ENCODE peak calls at places on chromosomes 13 and 19, in six cellular contexts. One of them, this sample, is unnamed.

GRCh38 chr13:25901460-25902376 is 150.1 kb downstream of the SHISA2 start:
- DNase-seq in kidney: no peak
- DNase-seq in RWPE1: peak
- DNase-seq in mammary epithelial cell: peak
- DNase-seq in effector memory CD4-positive, alpha-beta T cell: peak
- DNase-seq in colonic mucosa: no peak
- DNase-seq in this sample: no peak

GRCh38 chr13:30289533-30289932 is 17.8 kb downstream of the KATNAL1 start:
- DNase-seq in kidney: no peak
- DNase-seq in RWPE1: no peak
- DNase-seq in mammary epithelial cell: no peak
- DNase-seq in effector memory CD4-positive, alpha-beta T cell: no peak
- DNase-seq in colonic mucosa: no peak
- DNase-seq in this sample: no peak

GRCh38 chr19:36060430-36060829 is 5.7 kb downstream of the WDR62 start:
- DNase-seq in kidney: no peak
- DNase-seq in RWPE1: peak
- DNase-seq in mammary epithelial cell: peak
- DNase-seq in effector memory CD4-positive, alpha-beta T cell: no peak
- DNase-seq in colonic mucosa: no peak
- DNase-seq in this sample: peak

GRCh38 chr13:69291292-69291906 is 816.2 kb upstream of the ATXN8OS start:
- DNase-seq in kidney: no peak
- DNase-seq in RWPE1: no peak
- DNase-seq in mammary epithelial cell: no peak
- DNase-seq in effector memory CD4-positive, alpha-beta T cell: no peak
- DNase-seq in colonic mucosa: no peak
- DNase-seq in this sample: no peak

GRCh38 chr19:17526922-17527321 is 15.5 kb downstream of the PGLS start:
- DNase-seq in kidney: no peak
- DNase-seq in RWPE1: no peak
- DNase-seq in mammary epithelial cell: no peak
- DNase-seq in effector memory CD4-positive, alpha-beta T cell: no peak
- DNase-seq in colonic mucosa: no peak
- DNase-seq in this sample: no peak

GRCh38 chr19:28330831-28331230 is 882.1 kb downstream of the UQCRFS1 start:
- DNase-seq in kidney: no peak
- DNase-seq in RWPE1: no peak
- DNase-seq in mammary epithelial cell: no peak
- DNase-seq in effector memory CD4-positive, alpha-beta T cell: no peak
- DNase-seq in colonic mucosa: no peak
- DNase-seq in this sample: peak

GRCh38 chr13:54958781-54959180 is 1930.2 kb downstream of the OLFM4 start:
- DNase-seq in kidney: no peak
- DNase-seq in RWPE1: no peak
- DNase-seq in mammary epithelial cell: no peak
- DNase-seq in effector memory CD4-positive, alpha-beta T cell: no peak
- DNase-seq in colonic mucosa: no peak
- DNase-seq in this sample: no peak

GRCh38 chr13:42041017-42041683 is 7.3 kb upstream of the DGKH start:
- DNase-seq in kidney: peak
- DNase-seq in RWPE1: peak
- DNase-seq in mammary epithelial cell: peak
- DNase-seq in effector memory CD4-positive, alpha-beta T cell: no peak
- DNase-seq in colonic mucosa: peak
- DNase-seq in this sample: peak

GRCh38 chr13:35954207-35954560 is 177.0 kb downstream of the DCLK1 start:
- DNase-seq in kidney: no peak
- DNase-seq in RWPE1: no peak
- DNase-seq in mammary epithelial cell: no peak
- DNase-seq in effector memory CD4-positive, alpha-beta T cell: no peak
- DNase-seq in colonic mucosa: no peak
- DNase-seq in this sample: no peak

GRCh38 chr13:95530178-95530577 is 22.3 kb upstream of the CLDN10 start:
- DNase-seq in kidney: no peak
- DNase-seq in RWPE1: peak
- DNase-seq in mammary epithelial cell: peak
- DNase-seq in effector memory CD4-positive, alpha-beta T cell: no peak
- DNase-seq in colonic mucosa: no peak
- DNase-seq in this sample: no peak

GRCh38 chr19:55082023-55082851 is 6.6 kb downstream of the EPS8L1 start:
- DNase-seq in kidney: no peak
- DNase-seq in RWPE1: no peak
- DNase-seq in mammary epithelial cell: no peak
- DNase-seq in effector memory CD4-positive, alpha-beta T cell: peak
- DNase-seq in colonic mucosa: no peak
- DNase-seq in this sample: peak

GRCh38 chr19:35845215-35846037 is 6.9 kb downstream of the NPHS1 start:
- DNase-seq in kidney: no peak
- DNase-seq in RWPE1: peak
- DNase-seq in mammary epithelial cell: no peak
- DNase-seq in effector memory CD4-positive, alpha-beta T cell: no peak
- DNase-seq in colonic mucosa: peak
- DNase-seq in this sample: peak

GRCh38 chr13:92187378-92187989 is 789.1 kb downstream of the GPC5 start:
- DNase-seq in kidney: no peak
- DNase-seq in RWPE1: peak
- DNase-seq in mammary epithelial cell: peak
- DNase-seq in effector memory CD4-positive, alpha-beta T cell: no peak
- DNase-seq in colonic mucosa: peak
- DNase-seq in this sample: peak

GRCh38 chr13:42820450-42820849 is 39.1 kb downstream of the FAM216B start:
- DNase-seq in kidney: no peak
- DNase-seq in RWPE1: no peak
- DNase-seq in mammary epithelial cell: no peak
- DNase-seq in effector memory CD4-positive, alpha-beta T cell: no peak
- DNase-seq in colonic mucosa: no peak
- DNase-seq in this sample: peak

GRCh38 chr19:13001502-13002388 is 6.5 kb downstream of the NFIX start:
- DNase-seq in kidney: peak
- DNase-seq in RWPE1: no peak
- DNase-seq in mammary epithelial cell: no peak
- DNase-seq in effector memory CD4-positive, alpha-beta T cell: no peak
- DNase-seq in colonic mucosa: no peak
- DNase-seq in this sample: peak

GRCh38 chr13:46475586-46475991 is 77.4 kb upstream of the LRCH1 start:
- DNase-seq in kidney: no peak
- DNase-seq in RWPE1: no peak
- DNase-seq in mammary epithelial cell: no peak
- DNase-seq in effector memory CD4-positive, alpha-beta T cell: no peak
- DNase-seq in colonic mucosa: no peak
- DNase-seq in this sample: peak

GRCh38 chr19:453606-454005 is 7.2 kb downstream of the SHC2 start:
- DNase-seq in kidney: no peak
- DNase-seq in RWPE1: no peak
- DNase-seq in mammary epithelial cell: no peak
- DNase-seq in effector memory CD4-positive, alpha-beta T cell: no peak
- DNase-seq in colonic mucosa: no peak
- DNase-seq in this sample: no peak

GRCh38 chr19:5131866-5132561 is 163.1 kb downstream of the KDM4B start:
- DNase-seq in kidney: no peak
- DNase-seq in RWPE1: peak
- DNase-seq in mammary epithelial cell: peak
- DNase-seq in effector memory CD4-positive, alpha-beta T cell: no peak
- DNase-seq in colonic mucosa: no peak
- DNase-seq in this sample: no peak

GRCh38 chr19:50300814-50301606 is 28.2 kb downstream of the KCNC3 start:
- DNase-seq in kidney: no peak
- DNase-seq in RWPE1: peak
- DNase-seq in mammary epithelial cell: peak
- DNase-seq in effector memory CD4-positive, alpha-beta T cell: no peak
- DNase-seq in colonic mucosa: no peak
- DNase-seq in this sample: peak

GRCh38 chr19:49560358-49560900 is 19.9 kb downstream of the NOSIP start:
- DNase-seq in kidney: no peak
- DNase-seq in RWPE1: no peak
- DNase-seq in mammary epithelial cell: no peak
- DNase-seq in effector memory CD4-positive, alpha-beta T cell: no peak
- DNase-seq in colonic mucosa: no peak
- DNase-seq in this sample: no peak

GRCh38 chr13:25466880-25467279 is 95.1 kb downstream of the ATP8A2 start:
- DNase-seq in kidney: no peak
- DNase-seq in RWPE1: no peak
- DNase-seq in mammary epithelial cell: no peak
- DNase-seq in effector memory CD4-positive, alpha-beta T cell: no peak
- DNase-seq in colonic mucosa: no peak
- DNase-seq in this sample: no peak

GRCh38 chr13:99548448-99548847 is 47.2 kb downstream of the TM9SF2 start:
- DNase-seq in kidney: no peak
- DNase-seq in RWPE1: no peak
- DNase-seq in mammary epithelial cell: no peak
- DNase-seq in effector memory CD4-positive, alpha-beta T cell: no peak
- DNase-seq in colonic mucosa: no peak
- DNase-seq in this sample: no peak

GRCh38 chr19:30565680-30566079 is 193.5 kb downstream of the ZNF536 start:
- DNase-seq in kidney: no peak
- DNase-seq in RWPE1: no peak
- DNase-seq in mammary epithelial cell: no peak
- DNase-seq in effector memory CD4-positive, alpha-beta T cell: no peak
- DNase-seq in colonic mucosa: no peak
- DNase-seq in this sample: no peak

GRCh38 chr13:42753697-42754096 is 27.7 kb upstream of the FAM216B start:
- DNase-seq in kidney: no peak
- DNase-seq in RWPE1: no peak
- DNase-seq in mammary epithelial cell: no peak
- DNase-seq in effector memory CD4-positive, alpha-beta T cell: no peak
- DNase-seq in colonic mucosa: no peak
- DNase-seq in this sample: no peak

GRCh38 chr19:54448037-54448773 is 794 bp upstream of the LENG8 start:
- DNase-seq in kidney: peak
- DNase-seq in RWPE1: no peak
- DNase-seq in mammary epithelial cell: peak
- DNase-seq in effector memory CD4-positive, alpha-beta T cell: peak
- DNase-seq in colonic mucosa: peak
- DNase-seq in this sample: peak

GRCh38 chr13:30871713-30872029 is 34.4 kb upstream of the MEDAG start:
- DNase-seq in kidney: no peak
- DNase-seq in RWPE1: no peak
- DNase-seq in mammary epithelial cell: no peak
- DNase-seq in effector memory CD4-positive, alpha-beta T cell: no peak
- DNase-seq in colonic mucosa: no peak
- DNase-seq in this sample: no peak

GRCh38 chr13:111458001-111458531 is 137.6 kb downstream of the TEX29 start:
- DNase-seq in kidney: no peak
- DNase-seq in RWPE1: no peak
- DNase-seq in mammary epithelial cell: no peak
- DNase-seq in effector memory CD4-positive, alpha-beta T cell: no peak
- DNase-seq in colonic mucosa: no peak
- DNase-seq in this sample: no peak

DNA sequence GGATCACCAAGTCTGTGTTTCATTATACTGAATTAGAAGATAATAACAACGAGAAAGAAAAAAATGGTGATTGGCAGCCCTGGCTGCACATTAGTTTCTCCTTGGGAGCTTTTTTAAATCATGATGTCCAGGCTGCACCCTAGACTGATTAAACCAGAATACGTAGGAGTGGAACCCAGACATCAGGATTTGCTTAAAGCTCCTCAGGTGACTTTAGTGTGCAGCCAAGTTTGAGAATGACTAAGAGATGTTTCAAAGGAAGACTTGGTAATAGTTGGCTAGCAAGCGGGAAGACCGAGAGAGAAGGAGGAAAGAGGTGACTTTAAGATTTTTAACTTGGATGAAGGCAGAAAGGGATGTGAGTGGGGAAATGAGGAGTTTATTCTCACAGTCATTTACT is 71.4 kb upstream of the SERP2 start:
- DNase-seq in kidney: no peak
- DNase-seq in RWPE1: no peak
- DNase-seq in mammary epithelial cell: peak
- DNase-seq in effector memory CD4-positive, alpha-beta T cell: no peak
- DNase-seq in colonic mucosa: no peak
- DNase-seq in this sample: no peak
- H3K27ac ChIP-seq in kidney: no peak
- H3K27ac ChIP-seq in RWPE1: no peak
- H3K27ac ChIP-seq in mammary epithelial cell: peak
- H3K27ac ChIP-seq in effector memory CD4-positive, alpha-beta T cell: no peak
- H3K27ac ChIP-seq in colonic mucosa: no peak
- H3K27ac ChIP-seq in this sample: no peak

GRCh38 chr19:45768644-45769053 is 403 bp downstream of the SIX5 start:
- DNase-seq in kidney: peak
- DNase-seq in RWPE1: peak
- DNase-seq in mammary epithelial cell: peak
- DNase-seq in effector memory CD4-positive, alpha-beta T cell: peak
- DNase-seq in colonic mucosa: no peak
- DNase-seq in this sample: peak
- H3K27ac ChIP-seq in kidney: peak
- H3K27ac ChIP-seq in RWPE1: peak
- H3K27ac ChIP-seq in mammary epithelial cell: peak
- H3K27ac ChIP-seq in effector memory CD4-positive, alpha-beta T cell: peak
- H3K27ac ChIP-seq in colonic mucosa: peak
- H3K27ac ChIP-seq in this sample: peak

DNA sequence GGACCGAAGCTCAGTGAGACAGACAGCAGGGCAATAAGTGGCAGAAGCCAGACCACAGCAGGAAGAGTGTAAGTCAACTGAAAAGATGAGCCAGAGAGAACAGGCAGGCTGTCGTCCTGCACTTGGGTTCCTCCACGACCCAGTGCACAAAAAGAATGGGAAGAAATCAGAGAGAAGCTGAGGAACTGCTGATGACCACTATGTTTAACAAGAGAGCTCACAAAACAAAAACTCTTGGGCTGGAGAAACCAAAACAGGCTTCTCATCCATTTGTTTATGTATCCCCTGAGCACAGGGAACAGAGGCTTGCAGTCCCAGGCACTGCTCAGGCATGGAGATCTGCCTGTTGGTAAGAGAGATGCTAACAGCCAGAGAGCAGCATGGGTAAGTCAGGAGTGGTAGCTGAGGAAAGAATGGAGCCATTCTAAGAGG is 14.0 kb downstream of the AKAP8L start:
- DNase-seq in kidney: no peak
- DNase-seq in RWPE1: no peak
- DNase-seq in mammary epithelial cell: no peak
- DNase-seq in effector memory CD4-positive, alpha-beta T cell: no peak
- DNase-seq in colonic mucosa: no peak
- DNase-seq in this sample: no peak
- H3K27ac ChIP-seq in kidney: no peak
- H3K27ac ChIP-seq in RWPE1: no peak
- H3K27ac ChIP-seq in mammary epithelial cell: no peak
- H3K27ac ChIP-seq in effector memory CD4-positive, alpha-beta T cell: no peak
- H3K27ac ChIP-seq in colonic mucosa: no peak
- H3K27ac ChIP-seq in this sample: no peak

DNA sequence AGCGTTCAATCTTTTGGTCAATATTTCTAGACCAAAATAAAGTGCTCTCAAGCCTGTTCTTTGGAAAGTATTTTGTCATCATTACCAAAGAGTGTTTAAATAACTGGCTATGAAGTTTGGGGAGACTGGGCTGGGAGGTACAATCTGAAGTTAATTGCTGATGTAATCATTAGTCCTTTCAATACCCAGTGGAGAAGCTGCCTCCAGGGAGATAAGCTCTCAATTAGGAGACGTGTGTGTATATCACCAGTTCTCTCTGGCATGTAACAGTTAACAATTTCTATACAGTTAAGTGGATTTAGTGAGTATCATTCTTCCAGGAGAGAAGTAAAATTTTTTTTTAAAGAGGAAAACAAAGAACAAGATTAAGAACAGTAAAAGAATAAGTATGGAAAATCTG is 1.4 kb downstream of the COL4A1 start:
- DNase-seq in kidney: no peak
- DNase-seq in RWPE1: no peak
- DNase-seq in mammary epithelial cell: no peak
- DNase-seq in effector memory CD4-positive, alpha-beta T cell: no peak
- DNase-seq in colonic mucosa: no peak
- DNase-seq in this sample: no peak
- H3K27ac ChIP-seq in kidney: peak
- H3K27ac ChIP-seq in RWPE1: peak
- H3K27ac ChIP-seq in mammary epithelial cell: no peak
- H3K27ac ChIP-seq in effector memory CD4-positive, alpha-beta T cell: no peak
- H3K27ac ChIP-seq in colonic mucosa: peak
- H3K27ac ChIP-seq in this sample: no peak

GRCh38 chr19:10769533-10770491 is 51.9 kb downstream of the DNM2 start:
- DNase-seq in kidney: no peak
- DNase-seq in RWPE1: no peak
- DNase-seq in mammary epithelial cell: no peak
- DNase-seq in effector memory CD4-positive, alpha-beta T cell: no peak
- DNase-seq in colonic mucosa: no peak
- DNase-seq in this sample: peak
- H3K27ac ChIP-seq in kidney: peak
- H3K27ac ChIP-seq in RWPE1: peak
- H3K27ac ChIP-seq in mammary epithelial cell: no peak
- H3K27ac ChIP-seq in effector memory CD4-positive, alpha-beta T cell: no peak
- H3K27ac ChIP-seq in colonic mucosa: peak
- H3K27ac ChIP-seq in this sample: no peak

This sample was measured in GM23248.